ENCODE peak calls at places on chromosomes 12 and 14, in ten cellular contexts. B is cardiac muscle cell, F is astrocyte of the spinal cord, A is HCT116, N is pancreas, O is tibial artery, E is right atrium auricular region, C is HFF-Myc, Q is brain microvascular endothelial cell, X is esophagus muscularis mucosa. Y is an unnamed sample.

GRCh38 chr14:68471029-68471963 is 321.6 kb downstream of the ZFP36L1 start:
- DNase-seq in O (no peak), E (no peak), A (no peak), Q (no peak), N (peak), B (no peak), C (no peak), X (peak), F (no peak), Y (no peak)

GRCh38 chr12:108683906-108684556 is 47.3 kb downstream of the CORO1C start:
- DNase-seq in N (no peak), F (no peak), B (no peak), X (peak), O (no peak), E (no peak), A (no peak), C (no peak), Q (no peak), Y (no peak)

GRCh38 chr12:76890407-76891143 is 11.8 kb upstream of the CSRP2 start:
- DNase-seq in X (no peak), F (no peak), A (peak), E (no peak), N (no peak), Q (no peak), C (no peak), O (no peak), B (no peak), Y (no peak)

GRCh38 chr14:59657769-59658168 is 81.2 kb upstream of the CCDC175 start:
- DNase-seq in C (no peak), Q (no peak), B (no peak), O (no peak), N (no peak), A (no peak), E (no peak), F (no peak), X (no peak), Y (no peak)

GRCh38 chr12:108629156-108629555 is 4.5 kb downstream of the SELPLG start:
- DNase-seq in O (peak), B (no peak), N (no peak), X (no peak), F (no peak), C (no peak), E (no peak), A (no peak), Q (no peak), Y (no peak)

GRCh38 chr12:2509137-2509536 is 285.6 kb upstream of the FKBP4 start:
- DNase-seq in X (no peak), A (no peak), E (no peak), O (no peak), B (no peak), N (no peak), Q (no peak), F (no peak), C (no peak), Y (no peak)

GRCh38 chr14:98909251-98909944 is 362.6 kb downstream of the BCL11B start:
- DNase-seq in C (no peak), X (no peak), O (no peak), N (no peak), E (no peak), F (peak), Q (peak), B (no peak), A (peak), Y (peak)

GRCh38 chr12:19239616-19240234 is 110.2 kb downstream of the PLEKHA5 start:
- DNase-seq in E (no peak), B (no peak), Q (peak), A (no peak), F (peak), N (no peak), O (no peak), X (no peak), C (no peak), Y (peak)

GRCh38 chr12:85445060-85445938 is 165.3 kb downstream of the ALX1 start:
- DNase-seq in N (no peak), E (no peak), C (no peak), A (no peak), Q (no peak), B (no peak), X (no peak), F (no peak), O (no peak), Y (no peak)

GRCh38 chr14:76964695-76965094 is 63.8 kb downstream of the IRF2BPL start:
- DNase-seq in O (no peak), B (no peak), N (no peak), F (no peak), Q (no peak), A (no peak), X (no peak), E (no peak), C (no peak), Y (no peak)

GRCh38 chr14:76961631-76962302 is 66.7 kb downstream of the IRF2BPL start:
- DNase-seq in B (peak), C (peak), E (peak), A (peak), Q (peak), X (peak), N (peak), F (peak), O (peak), Y (peak)

GRCh38 chr14:76963366-76963765 is 65.1 kb downstream of the IRF2BPL start:
- DNase-seq in C (no peak), E (no peak), O (no peak), F (no peak), N (no peak), Q (no peak), A (no peak), X (no peak), B (no peak), Y (no peak)

GRCh38 chr14:76965232-76965631 is 63.3 kb downstream of the IRF2BPL start:
- DNase-seq in B (no peak), X (no peak), N (no peak), O (no peak), Q (no peak), C (no peak), F (no peak), E (no peak), A (no peak), Y (no peak)

DNA sequence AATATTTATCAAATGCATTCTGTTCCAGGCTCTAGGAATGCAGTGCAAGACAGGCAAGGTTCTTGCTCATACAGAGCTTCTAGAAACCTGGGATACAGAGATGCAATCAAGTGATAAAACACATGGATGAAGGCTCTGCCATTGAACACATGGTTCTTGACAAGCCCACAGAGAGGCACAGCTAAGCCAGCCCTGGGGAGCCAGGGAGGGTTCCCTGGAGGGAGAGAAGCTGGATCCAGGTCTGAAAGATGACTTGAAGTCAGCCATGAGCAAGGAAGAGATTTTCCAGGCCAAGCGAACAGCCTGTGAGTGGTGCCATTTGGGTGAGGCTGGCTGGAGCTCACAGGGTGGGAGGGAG is 66.2 kb downstream of the IRF2BPL start:
- DNase-seq in Q (peak), E (no peak), X (no peak), A (no peak), B (no peak), N (no peak), O (no peak), F (no peak), C (no peak), Y (no peak)
- H3K4me3 ChIP-seq in Q (peak), E (peak), X (peak), A (peak), B (no peak), N (no peak), O (peak), F (peak), C (peak), Y (no peak)

GRCh38 chr12:116384629-116385485 is 107.4 kb upstream of the MED13L start:
- DNase-seq in N (no peak), E (no peak), F (peak), A (no peak), Q (peak), X (no peak), O (no peak), C (no peak), B (no peak), Y (peak)
- TF ChIP-seq CTCF in N (no peak), E (no peak), F (no peak), A (no peak), Q (no peak), X (no peak), O (no peak), C (no peak), B (no peak), Y (no peak)

DNA sequence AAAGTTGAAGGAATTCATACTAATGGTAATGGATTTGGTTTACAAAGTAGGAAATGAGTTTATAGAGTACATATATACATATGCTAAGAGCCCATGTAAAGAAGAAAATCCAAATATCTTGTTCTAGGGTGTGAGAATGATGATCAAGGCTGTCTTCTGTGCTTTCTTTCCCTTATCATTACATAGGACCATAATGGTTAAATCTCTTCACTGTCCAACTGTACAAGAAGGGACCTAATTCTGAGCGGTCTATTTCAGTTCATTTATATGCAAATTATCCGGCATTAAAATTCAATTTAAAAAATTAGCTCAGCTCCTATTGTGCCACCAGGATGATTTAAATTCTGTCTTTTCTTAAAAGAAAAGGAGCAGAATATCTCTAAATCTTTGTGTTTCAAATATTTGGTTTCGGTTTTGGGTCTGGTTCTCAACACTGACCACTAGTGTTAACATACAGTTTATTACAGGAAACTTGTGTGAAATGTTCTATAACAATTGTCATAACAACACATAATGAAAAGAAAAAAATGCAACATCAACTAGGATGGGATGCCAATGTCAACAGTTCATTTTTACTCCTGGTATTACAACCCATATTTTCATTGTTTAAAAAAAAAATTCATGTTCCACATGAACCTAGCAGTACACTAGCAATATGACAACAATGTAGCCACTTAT is 16.8 kb downstream of the OR4K1 start:
- DNase-seq in B (no peak), C (no peak), A (no peak), O (no peak), N (no peak), Q (no peak), E (no peak), F (no peak), X (no peak), Y (no peak)
- H3K4me3 ChIP-seq in B (no peak), C (no peak), A (no peak), O (no peak), N (no peak), Q (no peak), E (no peak), F (no peak), X (no peak), Y (no peak)

GRCh38 chr14:41606249-41607118 is at the start of gene LRFN5:
- DNase-seq in O (no peak), A (no peak), N (peak), X (no peak), C (no peak), Q (no peak), E (no peak), B (peak), F (peak), Y (peak)

GRCh38 chr14:41607119-41607785 is 576 bp downstream of the LRFN5 start:
- DNase-seq in N (no peak), X (no peak), B (no peak), Q (no peak), O (no peak), A (no peak), F (peak), E (no peak), C (no peak), Y (peak)

GRCh38 chr14:41607966-41608663 is 1.4 kb downstream of the LRFN5 start:
- DNase-seq in Q (no peak), O (no peak), N (no peak), B (peak), X (no peak), C (no peak), E (no peak), A (no peak), F (peak), Y (no peak)

GRCh38 chr14:41605550-41606248 is 977 bp upstream of the LRFN5 start:
- DNase-seq in Q (no peak), E (no peak), X (no peak), B (peak), A (no peak), F (peak), O (no peak), C (no peak), N (no peak), Y (peak)

DNA sequence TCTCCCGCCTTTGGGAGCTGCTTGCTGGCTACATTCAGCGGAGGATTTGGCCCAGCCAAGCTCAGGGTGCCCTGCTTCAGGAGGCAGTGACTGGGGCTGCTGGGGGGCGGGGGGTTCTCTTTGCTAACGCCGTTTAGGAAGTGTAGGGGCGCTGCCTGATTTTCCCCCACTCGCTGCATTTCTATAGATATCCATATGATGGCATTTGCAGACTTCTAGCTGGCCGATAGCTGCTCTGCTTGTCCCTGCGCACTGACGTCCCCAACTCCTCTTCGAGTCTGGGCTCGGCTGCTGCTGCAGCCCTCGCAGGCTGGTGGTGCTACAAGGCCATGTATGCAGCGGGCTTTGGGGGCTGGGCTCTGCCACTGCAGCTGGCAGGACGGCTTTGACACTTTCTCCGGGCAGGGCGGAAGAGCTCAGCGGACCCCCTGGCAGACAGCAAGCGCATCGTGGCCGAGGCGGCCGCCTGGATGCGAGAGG is 3.1 kb downstream of the LRFN5 start:
- DNase-seq in B (peak), X (no peak), E (no peak), C (no peak), F (peak), O (peak), A (no peak), N (peak), Q (no peak), Y (peak)
- TF ChIP-seq CTCF in B (peak), X (peak), E (peak), C (peak), F (peak), O (no peak), A (no peak), N (no peak), Q (peak), Y (no peak)

Y was measured in cardiac fibroblast.